ENCODE peak calls at places on chromosome 12, in ten cellular contexts. S is cardiac fibroblast; B is transverse colon; J is cardiac muscle cell; D is effector memory CD4-positive, alpha-beta T cell; Z is heart left ventricle; V is AG09309; U is AG04450; C is neuronal stem cell; R is fibroblast of lung. A is an unnamed sample.

GRCh38 chr12:84336231-84336630 is 576.4 kb downstream of the SLC6A15 start:
- DNase-seq in J (no peak), B (no peak), V (no peak), U (no peak), Z (no peak), D (no peak), S (no peak), C (no peak), R (peak), A (no peak)

GRCh38 chr12:52975820-52976573 is 27.1 kb downstream of the KRT18 start:
- DNase-seq in B (peak), C (no peak), J (no peak), D (no peak), Z (peak), U (no peak), V (no peak), S (peak), R (no peak), A (no peak)

GRCh38 chr12:2057041-2057792 is 4.4 kb downstream of the CACNA1C start:
- DNase-seq in Z (peak), U (no peak), S (peak), B (peak), D (no peak), R (peak), C (peak), J (peak), V (no peak), A (no peak)

GRCh38 chr12:127625372-127625771 is 641.6 kb upstream of the TMEM132C start:
- DNase-seq in U (no peak), S (no peak), C (no peak), B (no peak), R (no peak), Z (no peak), D (no peak), J (no peak), V (no peak), A (no peak)

GRCh38 chr12:97650242-97650641 is 187.6 kb downstream of the RMST start:
- DNase-seq in B (no peak), R (peak), J (no peak), V (no peak), S (no peak), U (no peak), Z (no peak), C (no peak), D (no peak), A (no peak)

GRCh38 chr12:7374423-7375144 is 69.4 kb downstream of the CD163L1 start:
- DNase-seq in R (no peak), D (no peak), S (peak), V (peak), J (peak), C (peak), Z (peak), U (no peak), B (peak), A (no peak)

GRCh38 chr12:127455347-127456265 is 811.4 kb upstream of the TMEM132C start:
- DNase-seq in U (no peak), J (peak), V (no peak), D (no peak), C (peak), S (no peak), R (peak), B (no peak), Z (no peak), A (no peak)

GRCh38 chr12:103813426-103813825 is 27.6 kb downstream of the NT5DC3 start:
- DNase-seq in V (no peak), C (no peak), D (no peak), R (no peak), S (no peak), B (no peak), U (no peak), J (no peak), Z (no peak), A (no peak)

DNA sequence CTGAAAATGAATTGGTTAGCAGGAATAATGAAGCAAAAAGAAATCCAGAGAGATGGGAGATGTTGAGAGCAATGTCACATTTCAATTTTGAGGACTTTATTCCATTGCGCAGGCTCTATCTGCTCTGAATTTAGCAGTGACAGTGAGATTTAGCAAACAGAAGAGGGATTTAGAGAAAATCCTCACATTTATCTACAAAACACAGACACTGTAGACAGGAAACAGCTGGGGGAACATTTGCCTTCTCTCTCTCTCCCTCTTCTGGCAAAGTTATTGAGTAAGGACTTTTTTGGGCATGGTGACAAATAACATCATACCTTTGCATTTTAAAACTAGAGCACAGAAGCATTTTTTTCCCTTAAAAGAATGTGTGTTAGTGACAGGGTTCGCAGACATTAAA is at the start of gene IGF1:
- DNase-seq in R (peak), C (no peak), B (no peak), J (no peak), V (no peak), Z (no peak), U (no peak), S (peak), D (no peak), A (no peak)
- H3K4me3 ChIP-seq in R (peak), C (no peak), B (no peak), J (no peak), V (no peak), Z (peak), U (no peak), S (no peak), D (no peak), A (no peak)

DNA sequence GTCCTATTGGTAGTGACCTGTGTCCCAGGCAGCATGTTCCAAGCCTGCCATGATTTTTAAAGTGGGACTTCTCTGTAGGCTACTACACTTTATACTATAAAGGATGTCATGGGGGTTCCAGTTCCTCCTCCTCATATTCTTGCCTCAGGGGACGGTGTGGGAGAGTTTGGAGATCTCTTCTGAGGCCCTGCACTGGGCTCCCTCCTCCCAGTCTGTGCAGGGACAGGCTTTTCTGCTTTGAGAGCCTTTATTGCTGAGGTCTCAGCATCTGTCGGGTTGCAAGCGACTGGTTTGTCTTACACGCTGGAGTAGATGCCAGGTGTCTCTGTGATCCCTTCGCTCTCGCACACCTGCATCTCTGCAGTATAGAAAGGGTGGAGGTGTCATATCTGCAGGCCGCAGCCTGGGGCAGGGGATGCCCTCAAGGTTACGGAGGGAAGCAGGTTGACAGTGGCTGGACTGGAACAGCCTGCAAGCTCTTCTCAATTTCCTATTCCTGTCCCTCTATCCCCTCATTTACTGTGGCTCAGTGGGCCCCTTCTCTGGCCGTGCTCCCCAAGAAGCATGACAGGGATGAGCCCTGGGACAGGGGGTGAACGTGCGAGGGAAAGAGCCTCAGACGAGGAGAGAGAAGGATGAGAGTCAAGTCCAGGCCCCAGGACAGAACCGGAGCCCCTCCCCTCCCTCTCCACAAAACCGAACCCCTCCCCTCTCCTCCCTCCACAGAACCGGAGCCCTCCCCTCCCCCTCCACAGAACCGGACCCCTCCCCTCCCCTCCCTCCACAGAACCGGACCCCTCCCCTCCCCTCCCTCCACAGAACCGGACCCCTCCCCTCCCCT is 51.3 kb downstream of the SLC6A12 start:
- DNase-seq in S (no peak), R (no peak), U (no peak), J (no peak), V (no peak), Z (no peak), D (no peak), C (peak), B (no peak), A (no peak)
- H3K4me3 ChIP-seq in S (no peak), R (no peak), U (no peak), J (no peak), V (no peak), Z (no peak), D (no peak), C (no peak), B (no peak), A (no peak)

DNA sequence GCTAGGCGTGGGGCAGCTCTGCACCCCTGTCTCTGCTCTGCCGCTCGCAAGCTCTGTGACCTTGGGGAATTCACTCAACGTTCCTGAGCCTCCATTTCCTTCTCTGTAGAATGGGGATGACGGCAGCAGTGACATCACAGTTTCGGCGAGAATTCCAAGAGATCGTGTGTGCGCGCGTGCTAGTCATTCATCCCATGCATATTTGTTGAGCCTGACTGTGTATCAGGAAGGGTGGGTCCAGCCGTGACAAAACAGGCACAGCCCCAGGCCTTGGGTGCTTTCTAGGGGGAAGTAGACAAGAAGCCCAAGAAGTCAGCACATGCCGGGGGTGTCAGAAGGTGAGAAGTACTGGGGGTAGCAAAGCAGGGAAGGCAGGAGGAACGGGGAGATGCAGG is 145.6 kb upstream of the NCOR2 start:
- DNase-seq in J (no peak), R (peak), V (no peak), U (no peak), S (peak), Z (peak), B (peak), C (no peak), D (no peak), A (no peak)
- H3K4me3 ChIP-seq in J (no peak), R (no peak), V (no peak), U (no peak), S (no peak), Z (peak), B (no peak), C (no peak), D (peak), A (peak)

GRCh38 chr12:125330645-125331341 is 265.6 kb downstream of the AACS start:
- DNase-seq in V (no peak), B (peak), R (peak), D (no peak), C (peak), S (peak), Z (peak), J (peak), U (no peak), A (no peak)
- H3K4me3 ChIP-seq in V (peak), B (peak), R (peak), D (no peak), C (peak), S (peak), Z (peak), J (peak), U (peak), A (peak)

DNA sequence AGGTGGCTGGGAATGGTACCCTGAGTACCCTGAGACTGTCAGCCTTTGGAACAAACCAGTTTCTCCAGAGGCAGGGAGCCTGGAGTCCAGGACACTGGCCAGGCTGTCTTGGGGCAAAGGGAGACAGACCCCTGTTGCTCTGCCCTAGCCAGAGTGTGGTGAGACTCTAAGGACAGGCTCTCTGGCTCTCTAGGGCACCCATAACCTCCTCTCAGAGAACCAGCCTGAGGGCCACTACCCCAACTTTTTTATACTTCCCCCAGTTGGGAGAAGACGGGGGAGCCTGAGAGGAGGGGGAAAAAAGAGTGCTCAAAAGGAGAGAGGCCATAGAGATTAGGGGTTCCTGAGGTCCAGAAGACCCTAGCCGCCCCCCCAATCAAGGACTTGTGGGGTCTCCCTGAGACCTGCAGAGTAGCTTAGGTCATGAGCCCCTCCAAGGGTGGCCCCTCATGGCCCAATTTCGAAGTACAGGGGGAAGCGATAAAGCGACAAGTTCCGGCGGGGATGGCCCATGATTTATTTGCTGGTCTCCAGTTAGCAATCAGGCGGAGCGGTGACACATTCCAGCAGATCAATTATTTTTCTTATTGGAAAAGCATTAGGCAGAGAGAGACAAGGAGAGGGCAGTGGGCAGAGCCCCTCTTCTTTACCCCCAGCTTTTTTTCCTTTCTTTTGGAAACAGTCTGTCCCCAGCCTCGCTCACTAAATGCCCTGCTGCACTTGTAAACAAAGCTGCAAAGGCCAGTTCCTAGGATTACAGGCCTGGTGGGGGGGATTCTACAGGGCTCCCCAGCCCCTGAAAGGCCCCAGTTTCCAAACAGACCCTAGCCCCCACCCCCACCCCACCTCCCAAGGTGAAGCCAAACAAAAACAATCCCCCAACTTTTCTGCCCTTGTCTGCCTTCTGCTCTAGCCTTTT is 1.5 kb downstream of the HOXC8 start:
- DNase-seq in U (no peak), R (no peak), J (no peak), V (no peak), D (no peak), Z (no peak), S (no peak), C (no peak), B (no peak), A (no peak)
- H3K4me3 ChIP-seq in U (no peak), R (no peak), J (no peak), V (peak), D (no peak), Z (no peak), S (no peak), C (no peak), B (no peak), A (peak)

DNA sequence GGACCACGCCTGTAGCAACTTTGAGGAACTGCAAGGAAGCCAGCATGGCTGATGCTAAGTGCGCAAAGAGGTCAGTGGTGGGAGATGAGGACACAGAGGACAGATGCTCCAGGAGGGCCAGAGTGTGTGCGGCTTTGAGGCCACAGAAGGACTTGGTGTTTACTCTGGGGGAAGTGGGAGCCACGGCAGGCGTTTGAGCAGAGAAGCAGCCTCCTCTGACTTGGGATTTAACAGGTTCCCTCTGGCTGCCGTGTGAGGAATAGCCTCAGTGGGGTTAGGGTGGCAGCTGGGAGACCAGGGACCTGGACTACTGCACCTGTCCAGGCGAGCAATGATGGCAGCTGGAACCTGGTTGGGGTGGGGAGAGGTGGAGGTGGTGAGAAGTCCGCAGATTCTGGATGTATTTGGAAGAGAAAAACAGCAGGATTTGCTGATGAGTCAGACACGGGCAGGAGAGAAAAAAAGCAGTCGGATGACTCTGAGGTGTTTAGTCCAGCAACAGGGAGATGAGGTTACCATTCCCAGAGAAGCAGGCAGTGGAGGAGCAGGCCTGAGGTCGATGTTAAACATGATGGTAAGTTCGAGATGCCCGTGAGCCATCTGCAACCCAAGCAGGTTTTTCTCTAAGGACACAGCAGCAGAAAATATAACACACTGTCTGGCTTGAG is 143.5 kb downstream of the SCARB1 start:
- DNase-seq in B (no peak), U (no peak), D (no peak), C (no peak), J (no peak), V (no peak), S (peak), R (peak), Z (peak), A (peak)
- H3K4me3 ChIP-seq in B (no peak), U (no peak), D (no peak), C (no peak), J (no peak), V (no peak), S (no peak), R (no peak), Z (no peak), A (no peak)

GRCh38 chr12:6215120-6215807 is 15.1 kb downstream of the CD9 start:
- DNase-seq in B (no peak), U (no peak), R (no peak), S (no peak), D (no peak), V (no peak), C (no peak), J (no peak), Z (no peak), A (no peak)

GRCh38 chr12:6216581-6216980 is 16.4 kb downstream of the CD9 start:
- DNase-seq in Z (no peak), R (no peak), U (no peak), D (no peak), C (no peak), J (no peak), B (no peak), V (no peak), S (no peak), A (no peak)

GRCh38 chr12:6215932-6216494 is 15.8 kb downstream of the CD9 start:
- DNase-seq in S (peak), B (peak), U (no peak), D (no peak), R (peak), V (peak), Z (no peak), C (no peak), J (no peak), A (peak)

GRCh38 chr12:6213969-6214368 is 13.8 kb downstream of the CD9 start:
- DNase-seq in B (no peak), U (no peak), D (no peak), R (no peak), J (no peak), V (no peak), Z (no peak), S (no peak), C (no peak), A (no peak)

DNA sequence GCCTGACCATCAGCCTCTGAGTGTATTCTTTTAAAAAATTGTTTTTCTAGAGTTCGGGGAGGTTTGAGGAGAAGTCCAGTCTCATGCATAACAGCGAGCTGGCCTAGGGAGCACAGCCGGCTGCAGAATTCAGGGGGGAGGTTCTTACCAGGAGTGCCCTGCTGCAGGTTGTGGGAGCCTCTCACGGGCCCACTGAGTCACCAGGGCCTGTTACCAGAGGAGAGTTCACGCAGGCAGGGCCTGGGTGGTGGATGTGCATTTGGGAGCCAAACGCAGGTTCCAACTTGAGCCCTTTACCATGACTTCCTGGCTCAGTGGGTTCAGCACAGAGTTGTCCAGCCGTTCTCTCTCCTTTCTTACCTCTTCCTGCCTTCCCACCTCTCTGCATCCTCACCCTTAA is 14.4 kb downstream of the CD9 start:
- DNase-seq in R (no peak), C (no peak), D (no peak), S (no peak), U (no peak), Z (no peak), B (no peak), J (no peak), V (no peak), A (no peak)
- H3K4me3 ChIP-seq in R (no peak), C (no peak), D (no peak), S (no peak), U (no peak), Z (no peak), B (no peak), J (no peak), V (no peak), A (no peak)

GRCh38 chr12:123384994-123385376 is 1.1 kb downstream of the KMT5A start:
- DNase-seq in Z (no peak), B (no peak), D (no peak), S (peak), R (peak), V (no peak), U (no peak), J (no peak), C (no peak), A (no peak)
- H3K4me3 ChIP-seq in Z (peak), B (no peak), D (peak), S (peak), R (peak), V (peak), U (peak), J (peak), C (peak), A (peak)